ENCODE peak calls at places on chromosomes 7 and 10, in four cellular contexts. K is lower lobe of right lung, Y is foreskin fibroblast, P is RWPE1. G is an unnamed sample.

GRCh38 chr7:74194686-74195085 is 15.1 kb upstream of the LAT2 start:
- DNase-seq in K (no peak), Y (no peak), P (no peak), G (no peak)

GRCh38 chr7:894164-894867 is 18.0 kb downstream of the GET4 start:
- DNase-seq in K (no peak), Y (no peak), P (no peak), G (no peak)

GRCh38 chr7:46707973-46708372 is 786.9 kb upstream of the IGFBP3 start:
- DNase-seq in K (no peak), Y (no peak), P (no peak), G (peak)

GRCh38 chr7:156172638-156173037 is 360.4 kb upstream of the SHH start:
- DNase-seq in K (no peak), Y (no peak), P (no peak), G (no peak)

GRCh38 chr10:22340362-22341189 is 4.7 kb upstream of the SPAG6 start:
- DNase-seq in K (peak), Y (peak), P (peak), G (peak)

GRCh38 chr10:78602201-78602917 is 466.4 kb upstream of the ZMIZ1 start:
- DNase-seq in K (no peak), Y (no peak), P (no peak), G (peak)

GRCh38 chr10:22246680-22247391 is 29.0 kb upstream of the EBLN1 start:
- DNase-seq in K (no peak), Y (peak), P (peak), G (peak)

GRCh38 chr10:133208466-133208865 is 21.6 kb upstream of the UTF1 start:
- DNase-seq in K (no peak), Y (no peak), P (no peak), G (no peak)

GRCh38 chr7:104272767-104273384 is 55.5 kb upstream of the LHFPL3 start:
- DNase-seq in K (no peak), Y (peak), P (peak), G (peak)

GRCh38 chr7:159091480-159092475 is 52.9 kb downstream of the VIPR2 start:
- DNase-seq in K (no peak), Y (no peak), P (no peak), G (no peak)

GRCh38 chr7:84123903-84124573 is 70.6 kb downstream of the SEMA3A start:
- DNase-seq in K (no peak), Y (peak), P (no peak), G (no peak)

GRCh38 chr10:28560617-28561016 is 27.7 kb downstream of the WAC start:
- DNase-seq in K (no peak), Y (no peak), P (no peak), G (no peak)

GRCh38 chr10:93468532-93469213 is 13.5 kb downstream of the MYOF start:
- DNase-seq in K (no peak), Y (peak), P (peak), G (peak)

GRCh38 chr10:72746606-72747357 is 54.8 kb downstream of the MCU start:
- DNase-seq in K (no peak), Y (no peak), P (no peak), G (no peak)

GRCh38 chr10:71746344-71747037 is 26.8 kb downstream of the VSIR start:
- DNase-seq in K (peak), Y (no peak), P (no peak), G (no peak)

GRCh38 chr10:67011480-67011879 is 85.6 kb downstream of the LRRTM3 start:
- DNase-seq in K (no peak), Y (no peak), P (no peak), G (no peak)

GRCh38 chr7:157318015-157318706 is 18.6 kb upstream of the DNAJB6 start:
- DNase-seq in K (peak), Y (peak), P (no peak), G (peak)

GRCh38 chr7:130904792-130905191 is 170.8 kb upstream of the KLF14 start:
- DNase-seq in K (no peak), Y (no peak), P (no peak), G (no peak)

GRCh38 chr10:44325878-44326277 is 59.0 kb downstream of the CXCL12 start:
- DNase-seq in K (no peak), Y (no peak), P (no peak), G (no peak)

GRCh38 chr7:64876792-64877713 is 26.0 kb upstream of the ZNF273 start:
- DNase-seq in K (peak), Y (no peak), P (peak), G (peak)

GRCh38 chr7:517848-518629 is 1.6 kb downstream of the PDGFA start:
- DNase-seq in K (peak), Y (peak), P (no peak), G (peak)

GRCh38 chr7:23467731-23468720 is 2.3 kb downstream of the IGF2BP3 start:
- DNase-seq in K (no peak), Y (peak), P (no peak), G (peak)

GRCh38 chr7:480531-481218 is 39.0 kb downstream of the PDGFA start:
- DNase-seq in K (no peak), Y (no peak), P (no peak), G (no peak)

GRCh38 chr10:14822879-14823755 is 14.7 kb downstream of the CDNF start:
- DNase-seq in K (no peak), Y (peak), P (peak), G (peak)

GRCh38 chr7:48111596-48111995 is 22.5 kb downstream of the UPP1 start:
- DNase-seq in K (no peak), Y (no peak), P (no peak), G (no peak)

GRCh38 chr7:19107392-19108147 is 9.9 kb downstream of the TWIST1 start:
- DNase-seq in K (no peak), Y (peak), P (peak), G (peak)

GRCh38 chr10:118471863-118472262 is 123.6 kb downstream of the PRLHR start:
- DNase-seq in K (no peak), Y (peak), P (peak), G (peak)

GRCh38 chr7:20534543-20534942 is 80.9 kb upstream of the ABCB5 start:
- DNase-seq in K (no peak), Y (no peak), P (no peak), G (no peak)

GRCh38 chr10:70274643-70275042 is 9.2 kb downstream of the NPFFR1 start:
- DNase-seq in K (no peak), Y (peak), P (no peak), G (no peak)

GRCh38 chr7:81159402-81159801 is 240.6 kb upstream of the SEMA3C start:
- DNase-seq in K (no peak), Y (peak), P (no peak), G (peak)

GRCh38 chr10:89555688-89556445 is 20.5 kb upstream of the SLC16A12 start:
- DNase-seq in K (no peak), Y (no peak), P (no peak), G (peak)

GRCh38 chr7:96200740-96201139 is 121.2 kb downstream of the SLC25A13 start:
- DNase-seq in K (no peak), Y (no peak), P (no peak), G (no peak)

GRCh38 chr7:30930621-30931020 is 19.0 kb downstream of the AQP1 start:
- DNase-seq in K (no peak), Y (no peak), P (no peak), G (no peak)

GRCh38 chr7:41046221-41046761 is 656.6 kb downstream of the INHBA start:
- DNase-seq in K (no peak), Y (peak), P (peak), G (peak)

GRCh38 chr10:13658256-13658655 is 71.5 kb downstream of the PRPF18 start:
- DNase-seq in K (no peak), Y (no peak), P (no peak), G (no peak)

GRCh38 chr7:26699761-26700160 is 164.6 kb downstream of the SKAP2 start:
- DNase-seq in K (no peak), Y (no peak), P (no peak), G (no peak)

GRCh38 chr7:17298840-17299476 is 506 bp downstream of the AHR start:
- DNase-seq in K (peak), Y (no peak), P (peak), G (peak)

GRCh38 chr10:94314913-94315545 is 47.7 kb downstream of the NOC3L start:
- DNase-seq in K (no peak), Y (peak), P (no peak), G (no peak)

GRCh38 chr10:25933653-25934608 is at the start of gene MYO3A:
- DNase-seq in K (no peak), Y (no peak), P (no peak), G (no peak)

GRCh38 chr10:25934673-25935139 is 677 bp downstream of the MYO3A start:
- DNase-seq in K (no peak), Y (no peak), P (no peak), G (no peak)
- TF ChIP-seq CTCF in K (peak), Y (no peak), P (no peak), G (peak)

GRCh38 chr7:105641236-105641810 is 60.0 kb upstream of the EFCAB10 start:
- DNase-seq in K (no peak), Y (no peak), P (no peak), G (no peak)

GRCh38 chr7:105642264-105642663 is 61.0 kb upstream of the EFCAB10 start:
- DNase-seq in K (no peak), Y (no peak), P (no peak), G (no peak)

GRCh38 chr7:105643857-105644256 is 62.6 kb upstream of the EFCAB10 start:
- DNase-seq in K (no peak), Y (no peak), P (no peak), G (no peak)

GRCh38 chr7:105644937-105645336 is 63.6 kb upstream of the EFCAB10 start:
- DNase-seq in K (no peak), Y (no peak), P (no peak), G (no peak)

DNA sequence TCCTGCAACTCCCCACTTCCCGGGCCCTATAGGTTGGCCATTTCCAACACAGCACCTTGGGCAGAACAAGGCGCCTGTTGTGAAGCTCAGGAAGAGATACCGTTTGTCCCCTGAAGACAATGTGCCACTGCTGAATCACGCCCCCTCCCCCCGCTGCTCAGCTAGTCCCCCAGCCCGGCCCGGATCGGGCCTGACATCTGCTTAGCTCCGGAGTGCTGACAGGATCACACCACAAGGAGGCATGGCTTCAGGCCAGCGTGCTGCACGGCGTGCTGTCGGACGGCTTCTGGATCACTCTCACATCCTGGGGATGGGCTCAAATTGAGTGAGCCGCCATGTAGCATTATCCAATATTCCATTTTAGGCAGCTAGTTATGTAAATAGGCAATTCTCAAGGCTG is 62.1 kb upstream of the EFCAB10 start:
- DNase-seq in K (no peak), Y (no peak), P (no peak), G (no peak)
- TF ChIP-seq CTCF in K (no peak), Y (no peak), P (no peak), G (peak)

GRCh38 chr10:87622290-87623004 is 37.2 kb upstream of the PAPSS2 start:
- DNase-seq in K (no peak), Y (no peak), P (no peak), G (peak)
- TF ChIP-seq CTCF in K (no peak), Y (no peak), P (no peak), G (no peak)

GRCh38 chr10:1962025-1962424 is 224.7 kb upstream of the ADARB2 start:
- DNase-seq in K (no peak), Y (no peak), P (no peak), G (no peak)
- TF ChIP-seq CTCF in K (no peak), Y (no peak), P (no peak), G (peak)

GRCh38 chr7:135334830-135335543 is 101.3 kb downstream of the STRA8 start:
- DNase-seq in K (no peak), Y (no peak), P (no peak), G (no peak)

GRCh38 chr7:135337506-135337905 is 103.9 kb downstream of the STRA8 start:
- DNase-seq in K (no peak), Y (no peak), P (no peak), G (no peak)

GRCh38 chr7:135338151-135338550 is 104.5 kb downstream of the STRA8 start:
- DNase-seq in K (no peak), Y (no peak), P (no peak), G (no peak)

GRCh38 chr7:135333946-135334345 is 100.3 kb downstream of the STRA8 start:
- DNase-seq in K (no peak), Y (no peak), P (no peak), G (peak)

GRCh38 chr7:135335628-135336139 is 102.0 kb downstream of the STRA8 start:
- DNase-seq in K (no peak), Y (no peak), P (peak), G (peak)
- TF ChIP-seq CTCF in K (peak), Y (peak), P (no peak), G (peak)

DNA sequence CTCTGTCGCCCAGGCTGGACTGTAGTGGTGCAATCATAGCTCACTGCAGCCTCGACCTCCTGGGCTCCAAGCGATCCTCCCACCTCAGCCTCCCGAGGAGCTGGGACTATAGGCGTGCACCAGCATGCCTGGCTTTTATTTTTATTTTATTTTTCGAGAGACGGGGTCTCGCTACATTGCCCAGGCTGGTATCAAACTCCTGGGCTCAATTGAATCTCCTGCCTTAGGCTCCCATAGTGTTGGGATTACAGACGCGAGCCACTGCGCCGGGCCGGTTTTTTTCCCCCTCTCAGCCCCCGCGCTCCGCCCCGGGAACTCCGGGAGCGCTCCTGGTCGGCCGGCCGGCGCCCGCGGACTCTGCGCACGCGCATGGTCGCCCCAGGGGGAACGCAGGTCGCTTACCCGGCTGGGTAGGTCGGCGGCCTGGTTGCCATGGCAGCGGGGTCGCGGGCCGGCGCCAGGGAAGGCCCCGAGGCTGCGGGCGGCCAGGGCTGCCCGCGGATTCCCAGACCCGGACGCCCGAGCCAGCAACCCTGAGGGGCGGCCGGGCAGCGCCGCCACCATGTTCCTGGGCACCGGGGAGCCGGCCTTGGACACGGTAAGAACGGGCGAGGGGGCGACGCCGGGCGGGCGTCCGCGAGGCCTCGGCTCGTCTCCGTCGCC is at the start of gene IQCE:
- DNase-seq in K (peak), Y (peak), P (peak), G (peak)
- TF ChIP-seq CTCF in K (no peak), Y (no peak), P (no peak), G (no peak)

GRCh38 chr10:127872011-127872741 is 20.6 kb downstream of the CLRN3 start:
- DNase-seq in K (no peak), Y (no peak), P (no peak), G (peak)

GRCh38 chr10:127871631-127872010 is 21.1 kb downstream of the CLRN3 start:
- DNase-seq in K (no peak), Y (no peak), P (no peak), G (no peak)

GRCh38 chr10:127873901-127874470 is 18.8 kb downstream of the CLRN3 start:
- DNase-seq in K (no peak), Y (no peak), P (no peak), G (no peak)

GRCh38 chr10:127874966-127875765 is 17.6 kb downstream of the CLRN3 start:
- DNase-seq in K (no peak), Y (no peak), P (no peak), G (peak)

DNA sequence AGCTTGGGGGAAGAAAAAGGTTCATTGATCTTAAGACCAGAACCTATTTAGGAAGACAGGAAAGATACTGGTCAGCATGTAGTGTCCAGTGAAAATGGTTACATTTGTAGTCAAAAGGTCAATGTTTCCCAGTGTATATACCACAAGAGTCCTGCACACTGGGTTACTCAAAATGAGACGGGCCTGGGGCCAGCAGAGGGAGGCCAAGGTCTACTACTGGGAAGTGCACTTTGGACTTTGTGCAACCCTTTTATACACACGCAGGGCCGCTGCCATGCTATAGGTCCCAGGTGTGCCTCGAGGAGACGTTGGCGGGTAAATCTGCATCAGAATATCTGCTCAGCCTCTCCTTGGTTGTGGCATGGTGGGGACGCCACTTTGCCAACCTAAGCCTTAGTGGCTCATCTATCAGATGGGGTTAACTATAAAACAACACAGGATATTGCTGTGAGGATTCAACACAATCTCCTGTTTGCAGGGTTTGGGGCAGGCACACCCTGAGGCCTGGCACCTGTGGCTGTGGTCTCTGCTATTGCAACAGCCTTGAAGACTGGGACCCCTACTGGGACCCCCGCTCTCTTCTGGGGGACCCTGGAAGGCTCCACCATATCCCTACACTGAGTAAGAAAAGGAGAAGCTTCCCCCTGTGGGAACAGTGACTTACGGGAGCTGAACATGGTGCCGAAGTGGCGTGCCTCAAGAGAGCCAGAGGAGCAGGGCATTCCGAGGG is 19.7 kb downstream of the CLRN3 start:
- DNase-seq in K (no peak), Y (no peak), P (no peak), G (no peak)
- TF ChIP-seq CTCF in K (no peak), Y (no peak), P (no peak), G (no peak)

GRCh38 chr7:13179011-13179574 is 491.7 kb downstream of the ARL4A start:
- DNase-seq in K (no peak), Y (no peak), P (no peak), G (peak)
- TF ChIP-seq CTCF in K (peak), Y (no peak), P (peak), G (no peak)

GRCh38 chr10:31322647-31323046 is 3.6 kb downstream of the ZEB1 start:
- DNase-seq in K (no peak), Y (no peak), P (no peak), G (no peak)
- TF ChIP-seq CTCF in K (peak), Y (peak), P (no peak), G (no peak)

DNA sequence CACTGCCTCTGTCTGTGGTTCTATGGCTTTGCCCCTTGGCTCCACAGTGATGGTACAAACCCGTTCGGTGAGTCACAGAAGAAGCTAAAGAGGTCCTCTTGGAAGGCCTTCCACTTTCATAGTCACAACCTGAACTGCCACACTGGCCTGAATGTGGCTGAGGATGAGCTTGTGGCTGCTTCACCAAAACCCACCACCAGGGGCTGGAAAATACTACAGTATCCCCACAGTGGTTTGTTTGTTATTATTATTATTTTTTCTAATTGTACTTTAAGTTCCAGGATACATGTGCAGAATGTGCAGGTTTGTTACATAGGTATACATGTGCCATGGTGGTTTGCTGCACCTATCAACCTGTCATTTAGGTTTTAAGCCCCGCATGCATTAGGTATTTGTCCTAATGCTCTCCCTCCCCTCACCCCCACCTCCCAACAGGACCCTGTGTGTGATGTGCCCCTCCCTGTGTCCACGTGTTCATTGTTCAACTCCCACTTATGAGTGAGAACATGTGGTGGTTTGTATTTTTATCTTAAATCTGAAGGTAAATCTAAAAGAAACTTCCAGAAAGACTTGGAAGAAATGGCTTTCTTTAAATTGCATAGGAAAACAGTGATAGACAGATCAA is 160.8 kb upstream of the NPSR1 start:
- DNase-seq in K (no peak), Y (no peak), P (peak), G (peak)
- TF ChIP-seq CTCF in K (no peak), Y (peak), P (no peak), G (peak)